ENCODE peak calls at places on chromosomes 16 and 17, in six cellular contexts. One of them, this sample, is unnamed.
A peak's percentile ranks its signal among the peaks of the same experiment; 100 is the strongest.

GRCh38 chr17:82932146-82933005 is 92.6 kb upstream of the ZNF750 start:
- DNase-seq in WTC11: peak; percentile 1
- DNase-seq in H1: no peak
- DNase-seq in GM12878: no peak
- DNase-seq in HepG2: no peak
- DNase-seq in K562: no peak
- DNase-seq in this sample: no peak

GRCh38 chr16:53220585-53220984 is 165.8 kb downstream of the CHD9 start:
- DNase-seq in WTC11: no peak
- DNase-seq in H1: no peak
- DNase-seq in GM12878: no peak
- DNase-seq in HepG2: peak; percentile 20
- DNase-seq in K562: peak; percentile 57
- DNase-seq in this sample: peak; percentile 41

GRCh38 chr16:30561212-30561816 is 3.1 kb upstream of the ZNF764 start:
- DNase-seq in WTC11: peak; percentile 58
- DNase-seq in H1: peak; percentile 77
- DNase-seq in GM12878: no peak
- DNase-seq in HepG2: no peak
- DNase-seq in K562: no peak
- DNase-seq in this sample: peak; percentile 69

GRCh38 chr17:48799069-48799710 is 17.8 kb downstream of the TTLL6 start:
- DNase-seq in WTC11: no peak
- DNase-seq in H1: no peak
- DNase-seq in GM12878: no peak
- DNase-seq in HepG2: peak; percentile 73
- DNase-seq in K562: no peak
- DNase-seq in this sample: no peak

GRCh38 chr17:50905460-50905803 is 39.3 kb upstream of the TOB1 start:
- DNase-seq in WTC11: peak; percentile 43
- DNase-seq in H1: no peak
- DNase-seq in GM12878: no peak
- DNase-seq in HepG2: peak; percentile 85
- DNase-seq in K562: peak; percentile 14
- DNase-seq in this sample: peak; percentile 51

GRCh38 chr17:64022631-64023063 is 2.2 kb upstream of the ICAM2 start:
- DNase-seq in WTC11: no peak
- DNase-seq in H1: peak; percentile 19
- DNase-seq in GM12878: no peak
- DNase-seq in HepG2: no peak
- DNase-seq in K562: peak; percentile 50
- DNase-seq in this sample: no peak

GRCh38 chr16:143456-143855 is 5.0 kb upstream of the NPRL3 start:
- DNase-seq in WTC11: no peak
- DNase-seq in H1: no peak
- DNase-seq in GM12878: no peak
- DNase-seq in HepG2: no peak
- DNase-seq in K562: no peak
- DNase-seq in this sample: no peak

GRCh38 chr17:9971991-9972390 is 66.9 kb upstream of the RCVRN start:
- DNase-seq in WTC11: no peak
- DNase-seq in H1: no peak
- DNase-seq in GM12878: no peak
- DNase-seq in HepG2: no peak
- DNase-seq in K562: no peak
- DNase-seq in this sample: no peak

GRCh38 chr17:80663783-80664206 is 119.2 kb downstream of the RPTOR start:
- DNase-seq in WTC11: no peak
- DNase-seq in H1: no peak
- DNase-seq in GM12878: no peak
- DNase-seq in HepG2: no peak
- DNase-seq in K562: peak; percentile 25
- DNase-seq in this sample: no peak

GRCh38 chr16:59385953-59386352 is 651.8 kb upstream of the GOT2 start:
- DNase-seq in WTC11: no peak
- DNase-seq in H1: no peak
- DNase-seq in GM12878: no peak
- DNase-seq in HepG2: no peak
- DNase-seq in K562: no peak
- DNase-seq in this sample: no peak

GRCh38 chr17:29870836-29871430 is 59.1 kb downstream of the SSH2 start:
- DNase-seq in WTC11: no peak
- DNase-seq in H1: no peak
- DNase-seq in GM12878: no peak
- DNase-seq in HepG2: no peak
- DNase-seq in K562: no peak
- DNase-seq in this sample: no peak

GRCh38 chr17:28810437-28810836 is 32.2 kb downstream of the FAM222B start:
- DNase-seq in WTC11: no peak
- DNase-seq in H1: no peak
- DNase-seq in GM12878: no peak
- DNase-seq in HepG2: no peak
- DNase-seq in K562: no peak
- DNase-seq in this sample: no peak

GRCh38 chr16:67883872-67884261 is 818 bp upstream of the NRN1L start:
- DNase-seq in WTC11: peak; percentile 88
- DNase-seq in H1: peak; percentile 90
- DNase-seq in GM12878: no peak
- DNase-seq in HepG2: peak; percentile 51
- DNase-seq in K562: peak; percentile 62
- DNase-seq in this sample: peak; percentile 90

GRCh38 chr17:48995871-48996695 is 1.1 kb upstream of the IGF2BP1 start:
- DNase-seq in WTC11: peak; percentile 94
- DNase-seq in H1: peak; percentile 93
- DNase-seq in GM12878: no peak
- DNase-seq in HepG2: peak; percentile 93
- DNase-seq in K562: peak; percentile 92
- DNase-seq in this sample: peak; percentile 96

GRCh38 chr16:65388592-65388991 is 266.7 kb upstream of the CDH11 start:
- DNase-seq in WTC11: no peak
- DNase-seq in H1: no peak
- DNase-seq in GM12878: no peak
- DNase-seq in HepG2: no peak
- DNase-seq in K562: no peak
- DNase-seq in this sample: no peak

GRCh38 chr16:3835089-3835602 is 45.4 kb downstream of the CREBBP start:
- DNase-seq in WTC11: no peak
- DNase-seq in H1: no peak
- DNase-seq in GM12878: no peak
- DNase-seq in HepG2: no peak
- DNase-seq in K562: no peak
- DNase-seq in this sample: no peak

GRCh38 chr16:28149016-28149888 is 62.5 kb downstream of the XPO6 start:
- DNase-seq in WTC11: no peak
- DNase-seq in H1: no peak
- DNase-seq in GM12878: no peak
- DNase-seq in HepG2: no peak
- DNase-seq in K562: no peak
- DNase-seq in this sample: no peak

GRCh38 chr16:85465328-85466307 is 147.5 kb upstream of the GSE1 start:
- DNase-seq in WTC11: no peak
- DNase-seq in H1: no peak
- DNase-seq in GM12878: no peak
- DNase-seq in HepG2: peak; percentile 56
- DNase-seq in K562: no peak
- DNase-seq in this sample: no peak

GRCh38 chr16:30368122-30368791 is 2.0 kb downstream of the TBC1D10B start:
- DNase-seq in WTC11: no peak
- DNase-seq in H1: no peak
- DNase-seq in GM12878: no peak
- DNase-seq in HepG2: no peak
- DNase-seq in K562: peak; percentile 60
- DNase-seq in this sample: no peak

GRCh38 chr16:35714665-35715064 is 2255.3 kb downstream of the TP53TG3F start:
- DNase-seq in WTC11: no peak
- DNase-seq in H1: no peak
- DNase-seq in GM12878: no peak
- DNase-seq in HepG2: no peak
- DNase-seq in K562: no peak
- DNase-seq in this sample: no peak

GRCh38 chr16:79677799-79678525 is 77.4 kb upstream of the MAF start:
- DNase-seq in WTC11: no peak
- DNase-seq in H1: no peak
- DNase-seq in GM12878: no peak
- DNase-seq in HepG2: no peak
- DNase-seq in K562: no peak
- DNase-seq in this sample: no peak

GRCh38 chr17:31085563-31085962 is 9.2 kb upstream of the NF1 start:
- DNase-seq in WTC11: no peak
- DNase-seq in H1: no peak
- DNase-seq in GM12878: no peak
- DNase-seq in HepG2: no peak
- DNase-seq in K562: peak; percentile 65
- DNase-seq in this sample: no peak

GRCh38 chr16:56611281-56611833 is 3.0 kb downstream of the MT2A start:
- DNase-seq in WTC11: no peak
- DNase-seq in H1: no peak
- DNase-seq in GM12878: no peak
- DNase-seq in HepG2: peak; percentile 78
- DNase-seq in K562: no peak
- DNase-seq in this sample: no peak

GRCh38 chr16:11004957-11005610 is 60.7 kb downstream of the CLEC16A start:
- DNase-seq in WTC11: no peak
- DNase-seq in H1: no peak
- DNase-seq in GM12878: no peak
- DNase-seq in HepG2: no peak
- DNase-seq in K562: no peak
- DNase-seq in this sample: no peak

GRCh38 chr16:3188925-3189825 is 1.2 kb downstream of the OR1F1 start:
- DNase-seq in WTC11: peak; percentile 80
- DNase-seq in H1: peak; percentile 96
- DNase-seq in GM12878: no peak
- DNase-seq in HepG2: peak; percentile 60
- DNase-seq in K562: peak; percentile 85
- DNase-seq in this sample: peak; percentile 85

GRCh38 chr17:40510328-40510648 is 8.9 kb upstream of the TNS4 start:
- DNase-seq in WTC11: no peak
- DNase-seq in H1: no peak
- DNase-seq in GM12878: no peak
- DNase-seq in HepG2: peak; percentile 60
- DNase-seq in K562: no peak
- DNase-seq in this sample: no peak
- TF ChIP-seq CREB1 in WTC11: no peak
- TF ChIP-seq CREB1 in H1: no peak
- TF ChIP-seq CREB1 in GM12878: no peak
- TF ChIP-seq CREB1 in HepG2: no peak
- TF ChIP-seq CREB1 in K562: no peak
- TF ChIP-seq CREB1 in this sample: no peak

GRCh38 chr16:69017036-69017783 is 88.2 kb upstream of the HAS3 start:
- DNase-seq in WTC11: no peak
- DNase-seq in H1: no peak
- DNase-seq in GM12878: no peak
- DNase-seq in HepG2: no peak
- DNase-seq in K562: peak; percentile 21
- DNase-seq in this sample: no peak
- TF ChIP-seq CREB1 in WTC11: no peak
- TF ChIP-seq CREB1 in H1: no peak
- TF ChIP-seq CREB1 in GM12878: no peak
- TF ChIP-seq CREB1 in HepG2: no peak
- TF ChIP-seq CREB1 in K562: no peak
- TF ChIP-seq CREB1 in this sample: no peak

DNA sequence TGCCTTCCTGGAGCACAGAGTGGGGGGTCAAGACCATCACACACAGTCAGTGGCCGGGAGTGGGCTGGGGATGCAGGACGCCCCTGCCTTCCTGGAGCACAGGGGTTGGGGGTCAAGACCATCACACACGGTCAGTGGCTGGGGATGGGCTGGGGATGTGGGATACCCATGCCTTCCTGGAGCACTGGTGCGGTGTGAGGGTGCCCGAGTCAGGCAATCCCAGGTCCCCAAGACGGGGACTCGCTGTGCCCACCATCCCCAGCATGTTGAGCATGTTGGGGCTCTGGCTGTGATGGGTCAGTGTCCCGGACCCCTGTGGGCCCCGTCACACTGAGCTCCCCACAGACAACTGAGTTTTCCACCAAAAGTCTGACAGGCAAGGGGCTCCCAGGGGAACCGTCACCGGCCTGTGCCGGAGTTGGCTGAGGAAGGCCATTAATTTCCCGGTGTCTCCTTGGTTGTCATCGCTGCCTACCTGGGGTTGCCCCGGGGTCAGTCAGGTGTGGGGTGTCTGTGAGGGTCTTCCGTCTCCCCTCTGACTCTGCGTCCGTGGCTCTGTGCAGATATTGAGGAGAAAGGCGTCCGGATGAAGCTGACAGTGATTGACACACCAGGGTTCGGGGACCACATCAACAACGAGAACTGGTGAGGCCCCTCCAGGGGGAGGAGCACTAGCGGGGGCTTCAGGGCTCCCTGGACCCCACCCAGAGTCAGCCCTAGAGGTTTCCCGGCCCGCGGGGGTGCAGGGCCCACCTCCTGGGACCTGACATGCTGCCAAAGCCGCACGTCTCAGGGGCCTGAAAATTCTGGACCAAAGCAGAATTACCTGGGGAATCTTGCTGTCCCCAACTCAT is 347.1 kb downstream of the SEC14L1 start:
- DNase-seq in WTC11: no peak
- DNase-seq in H1: no peak
- DNase-seq in GM12878: no peak
- DNase-seq in HepG2: no peak
- DNase-seq in K562: no peak
- DNase-seq in this sample: no peak
- TF ChIP-seq CREB1 in WTC11: no peak
- TF ChIP-seq CREB1 in H1: no peak
- TF ChIP-seq CREB1 in GM12878: no peak
- TF ChIP-seq CREB1 in HepG2: no peak
- TF ChIP-seq CREB1 in K562: no peak
- TF ChIP-seq CREB1 in this sample: no peak

DNA sequence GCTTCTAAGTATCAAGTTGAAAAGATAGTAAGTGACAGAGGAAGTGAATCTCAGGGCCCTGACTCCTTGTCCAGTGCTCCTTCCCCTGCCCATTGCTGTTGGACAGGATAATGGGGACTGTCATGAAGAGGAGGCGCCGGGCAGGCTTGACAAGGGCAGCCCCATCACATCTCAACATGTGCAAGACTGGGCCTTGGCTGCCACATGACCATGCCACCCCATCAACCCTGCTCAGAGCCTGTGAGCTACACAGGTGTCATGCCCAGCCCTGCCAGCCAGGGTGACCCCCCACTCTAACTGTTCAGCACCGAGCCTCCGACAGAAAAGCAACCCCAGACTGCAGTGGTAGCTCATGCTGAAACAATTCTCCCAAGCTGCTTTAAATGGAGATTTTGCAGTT is 171.6 kb downstream of the C16orf78 start:
- DNase-seq in WTC11: no peak
- DNase-seq in H1: no peak
- DNase-seq in GM12878: no peak
- DNase-seq in HepG2: no peak
- DNase-seq in K562: no peak
- DNase-seq in this sample: no peak
- TF ChIP-seq CREB1 in WTC11: no peak
- TF ChIP-seq CREB1 in H1: no peak
- TF ChIP-seq CREB1 in GM12878: no peak
- TF ChIP-seq CREB1 in HepG2: no peak
- TF ChIP-seq CREB1 in K562: no peak
- TF ChIP-seq CREB1 in this sample: no peak

GRCh38 chr16:51399908-51400670 is 249.0 kb upstream of the SALL1 start:
- DNase-seq in WTC11: no peak
- DNase-seq in H1: no peak
- DNase-seq in GM12878: no peak
- DNase-seq in HepG2: no peak
- DNase-seq in K562: no peak
- DNase-seq in this sample: no peak
- TF ChIP-seq CREB1 in WTC11: no peak
- TF ChIP-seq CREB1 in H1: no peak
- TF ChIP-seq CREB1 in GM12878: no peak
- TF ChIP-seq CREB1 in HepG2: peak; percentile 71
- TF ChIP-seq CREB1 in K562: no peak
- TF ChIP-seq CREB1 in this sample: no peak

This sample was measured in GM23338.